ENCODE peak calls at places on chromosome 18, in five cellular contexts. Q, R, C, O and Y are unnamed samples.

GRCh38 chr18:76264851-76265250 is 230.2 kb downstream of the ZNF516 start:
- DNase-seq in Q (no peak), R (no peak), C (no peak), O (no peak), Y (no peak)

GRCh38 chr18:36808681-36809080 is 20.1 kb downstream of the TPGS2 start:
- DNase-seq in Q (no peak), R (no peak), C (no peak), O (no peak), Y (no peak)

GRCh38 chr18:64111950-64112349 is 36.9 kb downstream of the LINC00305 start:
- DNase-seq in Q (no peak), R (no peak), C (no peak), O (no peak), Y (no peak)

GRCh38 chr18:42883177-42883576 is 232.3 kb downstream of the RIT2 start:
- DNase-seq in Q (no peak), R (no peak), C (no peak), O (no peak), Y (no peak)

GRCh38 chr18:62324917-62325805 is at the start of gene TNFRSF11A:
- DNase-seq in Q (peak; percentile 27), R (peak; percentile 68), C (no peak), O (no peak), Y (no peak)

GRCh38 chr18:24588440-24588839 is 128.0 kb downstream of the HRH4 start:
- DNase-seq in Q (no peak), R (no peak), C (no peak), O (no peak), Y (no peak)

GRCh38 chr18:22074343-22075070 is 94.9 kb upstream of the GATA6 start:
- DNase-seq in Q (no peak), R (no peak), C (no peak), O (no peak), Y (no peak)

GRCh38 chr18:3449702-3450357 is at the start of gene TGIF1:
- DNase-seq in Q (peak; percentile 86), R (peak; percentile 87), C (peak; percentile 84), O (peak; percentile 88), Y (peak; percentile 89)

GRCh38 chr18:57062841-57063240 is 84.0 kb upstream of the BOD1L2 start:
- DNase-seq in Q (no peak), R (no peak), C (no peak), O (no peak), Y (no peak)

GRCh38 chr18:3060667-3061580 is 48.0 kb upstream of the LPIN2 start:
- DNase-seq in Q (peak; percentile 32), R (no peak), C (peak; percentile 25), O (no peak), Y (no peak)

GRCh38 chr18:5073026-5073944 is 123.8 kb downstream of the AKAIN1 start:
- DNase-seq in Q (no peak), R (no peak), C (peak; percentile 26), O (no peak), Y (no peak)

GRCh38 chr18:22170421-22171262 is 1.3 kb downstream of the GATA6 start:
- DNase-seq in Q (peak; percentile 78), R (peak; percentile 70), C (peak; percentile 65), O (no peak), Y (peak; percentile 37)

GRCh38 chr18:6413554-6414117 is 1.1 kb downstream of the L3MBTL4 start:
- DNase-seq in Q (no peak), R (peak; percentile 31), C (peak; percentile 26), O (no peak), Y (no peak)

GRCh38 chr18:6412933-6413472 is 1.7 kb downstream of the L3MBTL4 start:
- DNase-seq in Q (no peak), R (no peak), C (no peak), O (no peak), Y (no peak)

GRCh38 chr18:6414118-6414722 is 491 bp downstream of the L3MBTL4 start:
- DNase-seq in Q (peak; percentile 54), R (peak; percentile 75), C (peak; percentile 74), O (peak; percentile 7), Y (peak; percentile 58)

GRCh38 chr18:6411367-6411766 is 3.3 kb downstream of the L3MBTL4 start:
- DNase-seq in Q (no peak), R (no peak), C (no peak), O (no peak), Y (no peak)

GRCh38 chr18:6414723-6415362 is at the start of gene L3MBTL4:
- DNase-seq in Q (no peak), R (peak; percentile 68), C (peak; percentile 69), O (no peak), Y (no peak)
- H3K4me1 ChIP-seq in Q (peaks cover 13% of the 10 kb centered on the region), R (peaks cover 21% of the 10 kb centered on the region), C (peaks cover 4% of the 10 kb centered on the region), O (no peaks in the 10 kb centered on the region), Y (no peaks in the 10 kb centered on the region)

GRCh38 chr18:9952633-9953416 is 39.0 kb downstream of the VAPA start:
- DNase-seq in Q (no peak), R (no peak), C (no peak), O (no peak), Y (no peak)
- TF ChIP-seq POLR2A in Q (no peak), R (no peak), C (no peak), O (no peak), Y (no peak)

GRCh38 chr18:51321696-51322095 is 124.2 kb upstream of the MEX3C start:
- DNase-seq in Q (no peak), R (no peak), C (no peak), O (no peak), Y (no peak)
- TF ChIP-seq CTCF in Q (no peak), R (no peak), C (no peak), O (no peak), Y (no peak)

GRCh38 chr18:44856157-44856556 is 175.5 kb downstream of the SETBP1 start:
- DNase-seq in Q (no peak), R (no peak), C (no peak), O (no peak), Y (no peak)
- H3K4me1 ChIP-seq in Q (peaks cover 40% of the 10 kb centered on the region), R (peaks cover 37% of the 10 kb centered on the region), C (no peaks in the 10 kb centered on the region), O (peaks cover 61% of the 10 kb centered on the region), Y (peaks cover 8% of the 10 kb centered on the region)

DNA sequence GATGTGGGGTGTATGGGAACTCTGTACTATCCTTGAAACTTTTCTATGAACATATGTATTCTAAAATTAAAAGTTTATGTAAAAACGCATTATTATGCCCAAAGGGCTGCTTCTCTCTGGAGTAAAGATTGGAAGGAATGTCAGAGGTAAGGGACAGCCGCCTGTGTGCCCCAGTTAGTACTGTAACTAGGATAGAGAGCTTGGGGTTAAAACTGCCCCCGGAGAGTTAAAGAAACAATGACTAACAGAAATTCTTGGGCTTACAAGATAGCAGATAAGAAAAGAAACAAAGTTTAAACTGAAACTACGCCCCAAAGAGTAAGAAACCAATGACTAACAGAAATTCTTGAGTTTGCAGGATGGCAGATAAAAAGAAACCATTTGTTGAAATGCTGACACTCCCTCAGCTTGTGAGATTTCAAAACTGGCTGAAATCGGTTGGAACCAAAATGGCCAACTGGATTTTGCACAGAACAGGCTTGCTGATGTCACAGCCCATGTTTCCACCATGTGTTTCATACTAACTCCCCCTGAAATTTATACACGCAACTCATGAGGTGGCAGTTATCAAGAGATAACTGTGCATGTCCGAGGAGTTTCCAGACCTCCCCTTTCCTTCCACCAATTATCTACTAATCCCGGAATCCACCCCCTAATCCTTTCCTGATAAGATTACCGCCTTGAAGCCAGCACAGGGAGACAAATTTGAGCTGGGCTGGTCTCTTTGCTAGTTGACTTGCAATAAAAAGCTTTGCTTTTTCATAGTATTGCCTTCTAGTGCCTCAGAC is 8.7 kb upstream of the TXNDC2 start:
- DNase-seq in Q (no peak), R (peak; percentile 36), C (peak; percentile 86), O (no peak), Y (no peak)
- TF ChIP-seq POLR2A in Q (no peak), R (no peak), C (no peak), O (no peak), Y (no peak)

GRCh38 chr18:54828986-54829385 is 709 bp downstream of the RAB27B start:
- DNase-seq in Q (no peak), R (no peak), C (no peak), O (no peak), Y (no peak)

GRCh38 chr18:54825626-54826344 is 2.5 kb upstream of the RAB27B start:
- DNase-seq in Q (no peak), R (no peak), C (no peak), O (no peak), Y (no peak)

GRCh38 chr18:54829856-54830255 is 1.6 kb downstream of the RAB27B start:
- DNase-seq in Q (no peak), R (no peak), C (no peak), O (no peak), Y (no peak)

GRCh38 chr18:54830260-54830659 is 2.0 kb downstream of the RAB27B start:
- DNase-seq in Q (no peak), R (no peak), C (no peak), O (no peak), Y (no peak)

GRCh38 chr18:54828290-54828871 is at the start of gene RAB27B:
- DNase-seq in Q (peak; percentile 43), R (peak; percentile 85), C (peak; percentile 38), O (peak; percentile 3), Y (peak; percentile 91)
- TF ChIP-seq CTCF in Q (no peak), R (no peak), C (no peak), O (no peak), Y (no peak)

GRCh38 chr18:8747440-8747937 is 42.1 kb downstream of the MTCL1 start:
- DNase-seq in Q (no peak), R (no peak), C (no peak), O (no peak), Y (no peak)

GRCh38 chr18:8752329-8752728 is 47.0 kb downstream of the MTCL1 start:
- DNase-seq in Q (no peak), R (no peak), C (no peak), O (no peak), Y (no peak)

GRCh38 chr18:8751692-8752091 is 46.3 kb downstream of the MTCL1 start:
- DNase-seq in Q (no peak), R (no peak), C (no peak), O (no peak), Y (no peak)

GRCh38 chr18:8749492-8749891 is 44.1 kb downstream of the MTCL1 start:
- DNase-seq in Q (no peak), R (no peak), C (no peak), O (no peak), Y (no peak)

GRCh38 chr18:8750954-8751415 is 45.6 kb downstream of the MTCL1 start:
- DNase-seq in Q (no peak), R (no peak), C (no peak), O (no peak), Y (no peak)
- H3K4me1 ChIP-seq in Q (peaks cover 7% of the 10 kb centered on the region), R (peaks cover 12% of the 10 kb centered on the region), C (no peaks in the 10 kb centered on the region), O (peaks cover 6% of the 10 kb centered on the region), Y (no peaks in the 10 kb centered on the region)

DNA sequence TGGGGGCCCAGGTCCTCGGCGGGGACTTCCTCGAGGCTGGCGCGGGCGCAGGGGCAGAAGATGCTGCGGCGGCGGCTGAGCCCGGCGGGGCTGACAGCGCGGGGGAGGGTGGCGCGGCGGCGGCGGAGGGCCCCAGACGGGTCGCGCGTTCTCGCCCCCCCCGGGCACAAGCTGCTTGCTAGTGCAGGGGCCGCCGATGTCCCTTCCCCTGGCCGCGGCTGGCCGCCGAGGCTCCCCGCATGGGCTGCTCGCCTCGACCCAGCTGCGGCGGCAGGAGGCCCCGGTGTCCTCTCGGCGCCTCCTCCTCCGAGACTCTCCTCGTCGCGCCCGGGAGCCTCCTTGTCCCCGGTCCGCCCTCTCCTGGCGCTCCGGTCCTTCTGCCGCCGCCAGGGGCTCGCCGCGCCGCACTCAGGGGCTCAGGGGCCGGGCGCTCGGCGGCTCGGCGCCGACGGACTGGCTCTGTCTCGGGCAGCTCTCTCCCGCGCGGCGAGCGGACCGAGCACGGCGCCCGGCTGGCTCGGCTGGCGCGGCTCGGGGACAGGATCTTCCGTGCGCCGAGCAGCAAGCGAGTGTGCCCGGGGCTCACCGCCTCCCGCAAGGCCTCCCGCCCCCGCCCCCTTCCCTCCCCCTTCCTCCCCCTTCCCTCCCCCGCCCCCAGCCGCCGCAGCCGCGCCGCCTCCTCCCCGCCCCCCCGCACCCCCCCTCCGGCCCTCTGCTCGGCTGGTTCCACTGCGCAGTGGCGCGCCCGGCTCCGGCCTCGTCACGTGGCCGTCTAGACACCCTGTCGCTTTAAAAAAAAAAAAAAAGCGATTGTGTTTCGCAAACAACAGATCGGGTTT is 902 bp upstream of the SMAD7 start:
- DNase-seq in Q (peak; percentile 91), R (peak; percentile 88), C (peak; percentile 91), O (peak; percentile 80), Y (peak; percentile 87)
- TF ChIP-seq POLR2A in Q (no peak), R (peak; percentile 88), C (peak; percentile 84), O (peak; percentile 91), Y (no peak)